ENCODE peak calls at places on chromosome 3, in five cellular contexts. Z, B, H, E and S are unnamed samples.

GRCh38 chr3:15215996-15216395 is 9.9 kb downstream of the CAPN7 start:
- DNase-seq in Z (peak), E (no peak), H (no peak), B (no peak), S (no peak)

GRCh38 chr3:69320867-69321266 is 65.0 kb downstream of the FRMD4B start:
- DNase-seq in E (no peak), B (peak), Z (peak), H (no peak), S (no peak)

GRCh38 chr3:106114848-106115247 is 246.0 kb upstream of the CBLB start:
- DNase-seq in B (no peak), H (no peak), E (no peak), Z (peak), S (no peak)

GRCh38 chr3:9730747-9731205 is 759 bp upstream of the BRPF1 start:
- DNase-seq in H (no peak), E (peak), B (no peak), Z (no peak), S (no peak)

GRCh38 chr3:51706021-51706485 is 815 bp upstream of the GRM2 start:
- DNase-seq in B (no peak), Z (no peak), E (no peak), H (no peak), S (peak)

GRCh38 chr3:11140054-11140712 is 14.1 kb upstream of the HRH1 start:
- DNase-seq in B (peak), Z (no peak), E (no peak), H (no peak), S (no peak)

GRCh38 chr3:39150803-39151631 is 2.4 kb downstream of the CSRNP1 start:
- DNase-seq in Z (peak), B (peak), H (peak), E (peak), S (peak)

GRCh38 chr3:4302747-4303146 is 422 bp upstream of the SETMAR start:
- DNase-seq in E (no peak), Z (no peak), H (no peak), B (no peak), S (no peak)

GRCh38 chr3:111517801-111518200 is 24.2 kb upstream of the CD96 start:
- DNase-seq in Z (no peak), E (no peak), B (no peak), H (no peak), S (no peak)

GRCh38 chr3:51718547-51719412 is 11.9 kb downstream of the GRM2 start:
- DNase-seq in E (peak), B (peak), H (peak), Z (peak), S (peak)

GRCh38 chr3:180278583-180279188 is 241.9 kb upstream of the PEX5L start:
- DNase-seq in E (no peak), Z (no peak), H (no peak), B (peak), S (no peak)

GRCh38 chr3:57822686-57823085 is 66.6 kb downstream of the SLMAP start:
- DNase-seq in H (no peak), Z (peak), E (no peak), B (no peak), S (no peak)

GRCh38 chr3:56980283-56980682 is 80.2 kb upstream of the SPATA12 start:
- DNase-seq in B (no peak), E (no peak), H (no peak), Z (no peak), S (no peak)

GRCh38 chr3:100536093-100536492 is 43.7 kb downstream of the TMEM45A start:
- DNase-seq in H (no peak), B (no peak), E (no peak), Z (peak), S (no peak)

GRCh38 chr3:5292512-5292911 is 105.0 kb downstream of the EDEM1 start:
- DNase-seq in Z (no peak), E (no peak), H (no peak), B (no peak), S (no peak)

GRCh38 chr3:78050276-78051080 is 1010.6 kb downstream of the ROBO2 start:
- DNase-seq in E (no peak), H (no peak), B (no peak), Z (no peak), S (no peak)

GRCh38 chr3:15964605-15965061 is 166.9 kb upstream of the ANKRD28 start:
- DNase-seq in B (no peak), H (no peak), Z (peak), E (no peak), S (peak)

GRCh38 chr3:139935866-139936817 is 1.2 kb downstream of the CLSTN2 start:
- DNase-seq in Z (no peak), B (no peak), E (peak), H (peak), S (peak)

GRCh38 chr3:27185231-27185989 is 183.8 kb downstream of the NEK10 start:
- DNase-seq in H (no peak), Z (no peak), B (no peak), E (no peak), S (no peak)

GRCh38 chr3:105561875-105562274 is 195.2 kb downstream of the ALCAM start:
- DNase-seq in B (no peak), E (no peak), H (no peak), Z (no peak), S (no peak)

GRCh38 chr3:101259485-101260341 is 60.7 kb downstream of the IMPG2 start:
- DNase-seq in Z (no peak), B (no peak), H (peak), E (no peak), S (no peak)

GRCh38 chr3:47010050-47010712 is 30.7 kb downstream of the NBEAL2 start:
- DNase-seq in H (no peak), Z (no peak), E (peak), B (peak), S (no peak)

GRCh38 chr3:171088984-171089754 is 62.6 kb upstream of the SLC2A2 start:
- DNase-seq in Z (peak), B (no peak), H (no peak), E (no peak), S (no peak)

GRCh38 chr3:63353383-63353782 is 75.3 kb downstream of the SYNPR start:
- DNase-seq in E (no peak), B (no peak), H (no peak), Z (peak), S (no peak)

GRCh38 chr3:126358038-126358815 is 1.0 kb upstream of the KLF15 start:
- DNase-seq in B (no peak), H (no peak), Z (peak), E (no peak), S (peak)

GRCh38 chr3:190101320-190102117 is 19.2 kb downstream of the P3H2 start:
- DNase-seq in B (peak), H (no peak), Z (peak), E (no peak), S (no peak)

GRCh38 chr3:70816346-70816745 is 503.9 kb upstream of the MDFIC2 start:
- DNase-seq in Z (no peak), B (no peak), H (no peak), E (no peak), S (no peak)

GRCh38 chr3:87082806-87083440 is 92.0 kb upstream of the VGLL3 start:
- DNase-seq in B (peak), E (no peak), H (peak), Z (peak), S (no peak)

GRCh38 chr3:177521305-177521704 is 324.0 kb upstream of the TBL1XR1 start:
- DNase-seq in B (no peak), H (no peak), Z (no peak), E (no peak), S (no peak)

GRCh38 chr3:115245437-115245836 is 98.3 kb upstream of the ZBTB20 start:
- DNase-seq in E (no peak), Z (peak), H (no peak), B (no peak), S (no peak)

GRCh38 chr3:52171577-52172261 is 17.5 kb upstream of the POC1A start:
- DNase-seq in E (no peak), Z (peak), B (no peak), H (no peak), S (no peak)

DNA sequence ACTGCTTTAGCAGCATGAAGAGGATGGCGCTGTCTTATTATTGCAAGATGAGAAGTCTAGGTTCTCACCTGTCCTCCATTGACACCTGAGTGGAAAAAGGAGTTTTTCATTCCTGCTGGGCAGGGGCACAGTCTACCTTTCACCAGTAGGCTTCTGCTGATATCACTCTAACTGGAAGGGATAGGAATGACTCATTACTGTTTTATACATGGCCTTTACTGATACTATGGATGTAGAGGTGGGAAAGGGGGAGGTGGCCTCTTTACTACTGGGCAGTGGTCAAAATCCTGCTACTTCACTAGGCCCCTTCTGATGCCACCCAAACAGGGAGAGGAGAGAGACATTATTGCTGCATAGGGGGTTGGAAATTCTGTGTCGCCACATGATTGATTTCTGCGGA is 97.8 kb downstream of the BBX start:
- DNase-seq in Z (no peak), E (no peak), B (no peak), H (no peak), S (no peak)
- TF ChIP-seq CTCF in Z (no peak), E (no peak), B (no peak), H (no peak), S (no peak)

DNA sequence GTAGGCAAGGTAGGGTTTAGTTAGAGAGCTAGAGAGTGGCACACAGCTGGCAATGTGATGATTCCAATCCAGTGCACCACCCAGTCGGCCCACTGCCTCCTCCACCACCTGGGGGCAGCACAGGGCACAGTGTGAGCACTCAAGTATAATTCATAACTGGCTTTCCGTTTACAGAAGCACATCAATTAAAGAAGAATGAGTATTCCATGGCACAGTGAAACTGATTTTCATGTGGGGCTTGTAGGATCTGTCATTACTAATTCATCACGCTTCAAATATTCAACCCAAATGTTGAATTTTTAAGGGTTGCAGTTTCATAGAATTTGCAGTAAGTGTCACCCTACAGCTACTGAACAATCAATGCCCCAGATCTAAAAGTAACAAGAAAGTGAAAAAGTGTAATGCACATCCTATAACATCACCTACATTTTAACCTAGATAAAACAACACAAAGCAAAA is 149.9 kb downstream of the IGSF11 start:
- DNase-seq in H (peak), Z (peak), B (peak), E (no peak), S (peak)
- TF ChIP-seq CTCF in H (peak), Z (peak), B (peak), E (peak), S (peak)

GRCh38 chr3:13145131-13145825 is 72.0 kb upstream of the IQSEC1 start:
- DNase-seq in E (peak), B (no peak), H (no peak), Z (no peak), S (no peak)
- TF ChIP-seq CTCF in E (no peak), B (no peak), H (no peak), Z (no peak), S (no peak)

GRCh38 chr3:183252973-183253363 is at the start of gene B3GNT5:
- DNase-seq in B (no peak), Z (peak), H (peak), E (no peak), S (no peak)

GRCh38 chr3:183253364-183253960 is 409 bp downstream of the B3GNT5 start:
- DNase-seq in H (peak), B (no peak), E (peak), Z (peak), S (no peak)

GRCh38 chr3:183254816-183255730 is 2.0 kb downstream of the B3GNT5 start:
- DNase-seq in H (peak), B (no peak), E (no peak), Z (no peak), S (no peak)

GRCh38 chr3:183252108-183252782 is 808 bp upstream of the B3GNT5 start:
- DNase-seq in E (no peak), B (no peak), H (no peak), Z (no peak), S (no peak)

DNA sequence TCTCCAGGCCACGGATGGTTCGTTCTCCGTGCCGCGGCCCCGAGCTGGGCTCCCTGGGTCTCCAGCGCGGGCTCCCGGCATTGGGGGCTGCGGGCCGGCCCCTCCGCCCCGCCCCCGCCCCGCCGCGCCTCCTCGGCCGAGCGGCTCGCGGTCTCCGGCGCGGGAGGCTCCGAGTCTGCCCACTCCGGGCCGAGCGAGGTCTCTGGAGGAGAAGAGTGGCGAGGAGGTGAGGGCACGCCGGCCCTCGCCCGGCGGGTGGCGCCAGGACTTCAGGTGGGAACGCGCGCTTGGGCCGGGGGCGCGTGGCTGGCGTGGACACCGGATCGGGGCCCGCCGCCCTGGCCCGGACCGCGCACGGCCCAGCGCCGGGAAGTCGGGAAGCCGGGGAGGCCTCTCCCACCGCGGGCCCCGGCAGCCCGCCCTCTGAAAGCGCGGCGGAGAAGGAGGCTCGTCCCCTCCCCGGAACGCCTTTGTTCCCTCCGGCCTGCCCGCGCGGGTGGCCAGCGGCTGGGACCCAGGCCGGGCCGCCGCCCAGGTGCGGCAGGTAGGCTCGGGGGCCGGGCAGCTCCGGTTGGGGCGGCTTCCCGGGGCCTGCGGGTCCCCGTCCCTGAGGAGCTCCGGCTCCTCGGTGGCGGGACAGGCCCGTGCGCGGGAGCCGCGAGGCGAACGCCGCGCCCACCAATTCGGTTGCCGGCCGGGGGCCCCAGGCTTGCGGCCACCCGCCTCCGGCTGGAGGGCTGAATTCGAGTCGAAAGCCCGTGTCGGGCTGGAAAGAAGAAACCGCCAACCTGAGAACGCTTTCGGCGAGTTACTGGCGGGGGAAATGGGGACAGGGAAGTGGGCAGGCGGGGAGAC is 1.1 kb downstream of the B3GNT5 start:
- DNase-seq in E (no peak), H (peak), Z (peak), B (no peak), S (peak)
- TF ChIP-seq CTCF in E (no peak), H (no peak), Z (no peak), B (no peak), S (no peak)

GRCh38 chr3:29408676-29409075 is 127.8 kb downstream of the RBMS3 start:
- DNase-seq in E (no peak), B (no peak), Z (peak), H (no peak), S (no peak)
- TF ChIP-seq CTCF in E (no peak), B (no peak), Z (no peak), H (no peak), S (no peak)